ENCODE peak calls at places on chromosomes 1 and 21, in nine cellular contexts. Y, Q, Z, R, M, V, P, I and J are unnamed samples. For H3K4me1, the result is how much of the 10 kb centered on the place peaks cover.

GRCh38 chr1:78419309-78419708 is 71.5 kb upstream of the PTGFR start:
- DNase-seq in Y (no peak), Q (no peak), Z (no peak), R (no peak), M (no peak), V (peak), P (no peak), I (no peak), J (no peak)

GRCh38 chr1:153880962-153881361 is 41.8 kb downstream of the GATAD2B start:
- DNase-seq in Y (peak), Q (peak), Z (peak), R (peak), M (peak), V (peak), P (peak), I (no peak), J (peak)

GRCh38 chr1:226293553-226293920 is 15.4 kb downstream of the LIN9 start:
- DNase-seq in Y (no peak), Q (no peak), Z (peak), R (no peak), M (no peak), V (no peak), P (no peak), I (no peak), J (no peak)

GRCh38 chr1:211536606-211537005 is 42.4 kb downstream of the SLC30A1 start:
- DNase-seq in Y (no peak), Q (no peak), Z (no peak), R (no peak), M (no peak), V (no peak), P (no peak), I (no peak), J (no peak)

GRCh38 chr1:33228935-33229487 is 27.3 kb upstream of the ZNF362 start:
- DNase-seq in Y (no peak), Q (no peak), Z (no peak), R (no peak), M (no peak), V (peak), P (no peak), I (no peak), J (peak)

GRCh38 chr1:170790651-170791071 is 126.7 kb downstream of the PRRX1 start:
- DNase-seq in Y (no peak), Q (no peak), Z (no peak), R (no peak), M (no peak), V (peak), P (no peak), I (no peak), J (no peak)

GRCh38 chr1:68207129-68207689 is 25.1 kb downstream of the WLS start:
- DNase-seq in Y (no peak), Q (no peak), Z (no peak), R (no peak), M (no peak), V (peak), P (no peak), I (no peak), J (peak)

GRCh38 chr1:151137789-151138188 is 8.6 kb downstream of the SEMA6C start:
- DNase-seq in Y (no peak), Q (no peak), Z (no peak), R (no peak), M (no peak), V (no peak), P (no peak), I (no peak), J (no peak)

GRCh38 chr1:53739109-53739681 is at the start of gene GLIS1:
- DNase-seq in Y (peak), Q (peak), Z (peak), R (no peak), M (no peak), V (peak), P (no peak), I (peak), J (peak)

GRCh38 chr1:204959836-204960235 is 83.2 kb upstream of the CNTN2 start:
- DNase-seq in Y (no peak), Q (no peak), Z (no peak), R (no peak), M (no peak), V (no peak), P (no peak), I (no peak), J (no peak)
- H3K4me3 ChIP-seq in Y (no peak), Q (no peak), Z (no peak), R (no peak), M (no peak), V (no peak), P (no peak), I (no peak), J (no peak)

DNA sequence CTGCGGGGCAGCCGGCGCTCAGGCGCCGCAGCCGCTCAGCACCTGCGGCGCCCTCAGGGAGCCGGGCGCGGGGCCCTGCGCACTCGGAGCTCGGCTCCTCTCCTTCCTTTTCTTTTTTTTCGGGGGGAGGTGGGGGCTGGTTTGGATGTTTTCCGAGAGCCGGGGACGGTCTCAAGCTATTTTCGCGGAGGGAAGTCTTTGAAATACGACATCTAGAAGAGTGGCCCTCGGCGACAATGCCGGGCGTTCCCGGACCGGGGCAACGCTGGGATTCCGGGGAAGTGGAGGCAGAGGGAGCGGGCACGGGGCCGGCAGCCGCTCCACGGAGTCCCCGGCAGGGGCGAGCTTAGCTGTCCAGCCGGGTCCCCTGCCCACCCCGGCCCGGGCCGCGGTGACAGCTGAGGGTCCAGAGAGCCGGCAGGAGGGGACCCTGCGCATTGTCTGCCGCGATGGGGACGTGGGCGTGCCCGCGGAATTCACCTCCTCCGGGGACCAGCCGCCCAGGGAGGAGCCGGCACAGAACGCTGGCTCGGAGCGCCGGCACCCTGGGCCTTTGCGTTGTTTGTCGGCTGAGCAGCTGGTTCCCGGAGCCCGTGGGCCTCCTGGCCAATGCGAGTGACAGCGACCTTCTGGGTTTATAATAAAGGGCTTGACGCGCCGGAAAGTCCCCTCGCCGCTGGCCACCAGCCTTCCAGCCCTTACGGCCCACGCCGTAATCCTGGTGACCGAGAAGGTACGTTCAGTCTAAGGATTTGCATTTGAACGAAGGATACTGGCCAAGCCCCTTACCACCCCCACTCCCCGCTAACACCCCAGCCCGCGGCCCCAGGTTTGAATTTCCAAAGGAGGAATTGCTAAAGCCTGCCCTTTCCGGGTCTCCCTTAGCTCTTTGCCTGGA is 582 bp downstream of the SLC37A1 start:
- DNase-seq in Y (peak), Q (peak), Z (peak), R (no peak), M (peak), V (no peak), P (no peak), I (peak), J (no peak)
- H3K27ac ChIP-seq in Y (peak), Q (peak), Z (peak), R (peak), M (peak), V (no peak), P (peak), I (peak), J (no peak)

DNA sequence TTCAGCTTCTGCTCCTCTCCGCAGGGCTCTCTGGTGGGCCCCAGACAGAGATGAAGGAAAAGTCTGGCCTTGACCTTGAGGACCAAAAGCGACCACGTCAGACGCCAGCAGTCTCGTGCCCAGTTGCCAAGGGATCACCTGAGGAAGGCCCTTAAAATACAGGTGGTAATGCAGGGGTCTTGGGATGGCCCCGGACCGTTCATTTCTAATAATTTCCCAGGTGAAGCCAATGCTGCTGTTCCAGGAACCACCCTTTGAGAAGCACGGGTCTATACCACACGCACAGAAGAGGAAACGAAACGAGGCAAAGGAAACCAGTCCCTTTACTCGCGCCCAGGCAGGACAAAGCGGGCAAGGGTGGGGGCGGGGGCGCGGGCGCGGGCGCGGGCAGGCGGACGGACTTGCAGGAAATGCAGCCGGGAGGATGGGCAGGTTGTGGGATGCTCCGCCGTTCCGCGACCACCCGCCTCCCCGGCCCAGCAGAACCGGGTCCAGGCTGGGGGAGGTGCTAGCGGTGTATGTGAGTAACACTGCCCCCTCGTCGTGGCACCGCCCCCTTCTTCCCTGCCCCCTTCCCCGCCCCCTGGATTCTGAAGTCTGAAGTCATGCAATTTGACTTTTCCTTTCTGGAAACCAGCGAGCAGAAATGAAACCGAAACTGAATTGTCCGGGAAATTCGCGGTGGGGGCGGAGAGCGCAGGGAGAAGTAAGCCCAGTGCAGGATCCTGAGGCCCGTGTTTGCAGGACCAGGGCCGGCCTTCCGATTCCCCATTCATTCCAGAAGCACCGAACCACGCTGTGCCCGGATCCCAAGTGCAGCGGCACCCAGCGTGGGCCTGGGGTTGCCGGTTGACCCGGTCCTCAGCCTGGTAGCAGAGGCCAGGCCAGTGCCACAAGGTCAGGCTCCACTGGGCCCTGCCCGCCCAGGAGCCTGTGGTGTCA is 5.8 kb upstream of the MX1 start:
- DNase-seq in Y (peak), Q (peak), Z (peak), R (no peak), M (peak), V (peak), P (peak), I (peak), J (peak)
- H3K4me1 ChIP-seq in Y (under half), Q (under half), Z (under half), R (under half), M (under half), V (under half), P (under half), I (under half), J (under half)

DNA sequence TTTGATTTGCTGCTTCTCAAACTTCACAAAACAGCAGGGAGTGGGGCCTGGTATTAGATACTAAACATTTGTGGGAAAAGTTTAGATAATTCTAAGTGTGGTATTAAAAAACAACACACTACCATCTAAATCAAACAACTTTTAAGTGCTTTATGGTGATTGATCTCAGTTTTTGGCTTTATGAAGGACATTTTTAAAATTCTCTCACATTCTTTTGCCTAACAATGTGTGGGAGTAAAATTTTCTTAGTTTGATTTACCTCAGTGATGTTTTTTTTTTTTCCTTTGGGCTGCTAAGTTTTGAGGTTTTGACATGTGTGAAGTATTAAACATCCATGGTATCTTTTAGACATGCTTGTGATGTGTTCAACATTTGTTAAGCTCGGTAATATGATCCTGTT is 116.2 kb downstream of the DISP1 start:
- DNase-seq in Y (no peak), Q (no peak), Z (no peak), R (no peak), M (no peak), V (peak), P (no peak), I (no peak), J (no peak)
- H3K4me3 ChIP-seq in Y (no peak), Q (peak), Z (no peak), R (no peak), M (no peak), V (no peak), P (no peak), I (no peak), J (peak)